ENCODE peak calls at places on chromosomes 3 and 15, in four cellular contexts. F is GM13977, W is hepatocyte, O is HL-60. H is an unnamed sample.

GRCh38 chr15:51931638-51932037 is 39.9 kb downstream of the LEO1 start:
- DNase-seq in O (no peak), F (no peak), W (no peak), H (no peak)

GRCh38 chr3:46730819-46731218 is 13.2 kb upstream of the PRSS50 start:
- DNase-seq in W (no peak), F (no peak), O (no peak), H (no peak)

GRCh38 chr15:75171408-75171807 is 30.3 kb upstream of the C15orf39 start:
- DNase-seq in O (peak), W (no peak), F (no peak), H (no peak)

GRCh38 chr3:170353485-170353884 is 4.0 kb upstream of the SKIL start:
- DNase-seq in F (no peak), O (no peak), W (no peak), H (no peak)

GRCh38 chr15:39140060-39140604 is 440.7 kb upstream of the THBS1 start:
- DNase-seq in F (no peak), W (peak), O (no peak), H (no peak)

GRCh38 chr15:100234158-100235029 is 107.4 kb downstream of the ADAMTS17 start:
- DNase-seq in O (no peak), W (no peak), F (no peak), H (no peak)

GRCh38 chr3:50405249-50405648 is 45.9 kb upstream of the TMEM115 start:
- DNase-seq in W (peak), O (no peak), F (no peak), H (no peak)

GRCh38 chr15:41774873-41775417 is 661 bp downstream of the MAPKBP1 start:
- DNase-seq in O (peak), W (peak), F (no peak), H (no peak)

GRCh38 chr15:99071091-99071680 is 33.7 kb upstream of the SYNM start:
- DNase-seq in O (no peak), F (no peak), W (no peak), H (no peak)

GRCh38 chr3:123842711-123843110 is 41.4 kb downstream of the MYLK start:
- DNase-seq in W (no peak), O (no peak), F (no peak), H (no peak)

GRCh38 chr15:90036806-90037509 is 35.8 kb downstream of the ZNF710 start:
- DNase-seq in F (no peak), W (no peak), O (no peak), H (no peak)

GRCh38 chr3:172275586-172275985 is 172.7 kb downstream of the GHSR start:
- DNase-seq in O (no peak), W (no peak), F (no peak), H (no peak)

GRCh38 chr3:172277151-172277652 is 171.1 kb downstream of the GHSR start:
- DNase-seq in O (no peak), F (no peak), W (no peak), H (no peak)

GRCh38 chr3:172273378-172273777 is 174.9 kb downstream of the GHSR start:
- DNase-seq in W (no peak), F (no peak), O (no peak), H (no peak)

GRCh38 chr3:172274906-172275305 is 173.3 kb downstream of the GHSR start:
- DNase-seq in F (no peak), O (no peak), W (no peak), H (no peak)

DNA sequence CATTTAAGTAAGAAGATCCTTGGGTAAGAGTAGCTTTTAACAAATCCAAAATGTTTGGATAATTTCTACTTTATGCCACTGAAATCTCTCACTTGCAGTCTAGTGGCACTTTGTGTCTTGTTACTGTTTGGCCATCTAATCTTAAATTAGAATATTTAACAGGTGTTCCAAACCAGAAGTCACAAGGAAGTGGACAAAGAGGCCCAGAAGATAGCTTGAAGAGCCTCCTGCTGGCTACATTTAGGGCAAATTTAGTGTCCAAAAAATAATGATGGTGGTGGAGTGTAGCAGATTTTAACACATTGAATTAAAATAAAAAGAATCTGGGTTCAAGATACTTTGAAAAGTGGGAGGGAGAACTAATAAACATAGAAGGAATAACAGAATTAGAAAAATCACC is 172.2 kb downstream of the GHSR start:
- DNase-seq in O (no peak), F (no peak), W (no peak), H (no peak)
- TF ChIP-seq CTCF in O (no peak), F (peak), W (no peak), H (peak)

DNA sequence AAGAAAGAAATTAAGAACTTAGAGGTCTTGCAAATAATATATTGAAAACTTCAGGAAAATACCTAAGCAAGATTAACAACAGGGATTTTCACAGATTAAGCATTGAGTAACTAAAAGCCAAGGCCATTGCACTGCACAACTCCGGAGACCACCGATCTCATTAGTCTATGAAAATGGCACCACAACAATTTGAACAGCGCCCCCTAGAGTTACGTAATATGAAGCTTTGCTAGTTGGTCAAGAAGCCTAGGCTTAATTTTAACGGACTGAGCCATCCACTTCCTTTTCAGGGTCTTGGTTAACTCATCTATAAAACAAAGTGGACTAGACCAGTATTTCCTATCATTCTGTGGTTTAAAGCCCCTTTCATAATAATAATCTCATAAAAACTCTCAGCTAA is 24.8 kb downstream of the TMEM212 start:
- DNase-seq in O (peak), F (no peak), W (no peak), H (no peak)
- TF ChIP-seq CTCF in O (no peak), F (peak), W (peak), H (peak)

DNA sequence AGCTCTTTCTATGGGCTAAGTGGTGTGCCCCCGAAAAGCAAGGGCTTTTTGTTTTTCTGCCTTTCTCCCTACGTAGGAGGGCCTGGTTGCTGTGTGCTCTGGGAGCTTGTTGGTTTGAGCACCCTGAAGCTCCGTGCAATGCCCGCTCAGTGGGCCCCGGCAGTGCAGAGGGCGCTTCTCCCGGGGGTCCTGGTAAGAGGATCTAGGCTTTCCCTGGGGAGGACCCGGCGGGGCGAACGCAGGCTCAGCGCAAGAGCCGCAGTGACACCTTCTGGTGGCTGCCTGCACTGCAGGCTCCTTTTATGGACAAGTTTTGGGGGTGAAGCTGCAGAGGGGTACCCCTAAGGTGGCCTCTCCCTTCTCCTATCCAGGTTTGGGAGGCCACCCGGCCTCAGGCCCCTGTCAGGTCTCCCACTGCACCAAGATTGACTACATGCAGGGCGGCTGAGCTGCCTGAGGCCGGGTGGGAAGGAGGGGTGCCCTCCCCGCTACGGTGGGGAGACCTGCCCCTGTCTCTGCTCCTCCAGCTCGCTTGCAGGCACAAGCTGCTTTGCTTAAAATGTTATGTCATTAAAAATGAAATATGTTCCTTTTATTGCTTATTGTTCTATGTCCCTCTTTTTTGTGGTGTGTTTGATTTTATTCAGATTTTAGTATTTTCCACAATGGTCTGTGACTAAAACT is 387.9 kb downstream of the GABRG3 start:
- DNase-seq in W (peak), F (no peak), O (no peak), H (no peak)
- TF ChIP-seq CTCF in W (peak), F (peak), O (peak), H (no peak)

GRCh38 chr15:69031013-69032001 is 16.8 kb downstream of the NOX5 start:
- DNase-seq in F (peak), O (peak), W (peak), H (no peak)
- TF ChIP-seq CTCF in F (peak), O (peak), W (peak), H (no peak)

H was measured in natural killer cell.